ENCODE peak calls at places on chromosomes 7 and 10, in ten cellular contexts. One of them, this sample, is unnamed.

GRCh38 chr7:134766779-134767566 is 12.5 kb upstream of the CALD1 start:
- DNase-seq in NCI-H748 treated with DMSO at 0.1 percent for 48 hours: no peak
- DNase-seq in astrocyte of the hippocampus: peak; percentile 54
- DNase-seq in NCI-H2029 treated with DMSO at 0.1 percent for 48 hours: no peak
- DNase-seq in stimulated activated CD8-positive, alpha-beta memory T cell treated with anti-CD3 and anti-CD28 coated beads, Interleukin-7, amount 100 ng/mL, for 48 hours: no peak
- DNase-seq in left lobe of liver: no peak
- DNase-seq in substantia nigra: no peak
- DNase-seq in iPS DF 6.9: no peak
- DNase-seq in T-helper 22 cell: no peak
- DNase-seq in caudate nucleus: no peak
- DNase-seq in this sample: no peak

GRCh38 chr7:41886906-41887311 is 184.0 kb upstream of the INHBA start:
- DNase-seq in NCI-H748 treated with DMSO at 0.1 percent for 48 hours: no peak
- DNase-seq in astrocyte of the hippocampus: peak; percentile 82
- DNase-seq in NCI-H2029 treated with DMSO at 0.1 percent for 48 hours: no peak
- DNase-seq in stimulated activated CD8-positive, alpha-beta memory T cell treated with anti-CD3 and anti-CD28 coated beads, Interleukin-7, amount 100 ng/mL, for 48 hours: no peak
- DNase-seq in left lobe of liver: no peak
- DNase-seq in substantia nigra: no peak
- DNase-seq in iPS DF 6.9: no peak
- DNase-seq in T-helper 22 cell: no peak
- DNase-seq in caudate nucleus: no peak
- DNase-seq in this sample: peak; percentile 89

GRCh38 chr7:12322903-12323300 is 80.8 kb downstream of the VWDE start:
- DNase-seq in NCI-H748 treated with DMSO at 0.1 percent for 48 hours: no peak
- DNase-seq in astrocyte of the hippocampus: peak; percentile 34
- DNase-seq in NCI-H2029 treated with DMSO at 0.1 percent for 48 hours: no peak
- DNase-seq in stimulated activated CD8-positive, alpha-beta memory T cell treated with anti-CD3 and anti-CD28 coated beads, Interleukin-7, amount 100 ng/mL, for 48 hours: no peak
- DNase-seq in left lobe of liver: no peak
- DNase-seq in substantia nigra: no peak
- DNase-seq in iPS DF 6.9: no peak
- DNase-seq in T-helper 22 cell: no peak
- DNase-seq in caudate nucleus: no peak
- DNase-seq in this sample: no peak

GRCh38 chr7:78489423-78489822 is 690.9 kb downstream of the PHTF2 start:
- DNase-seq in NCI-H748 treated with DMSO at 0.1 percent for 48 hours: no peak
- DNase-seq in astrocyte of the hippocampus: no peak
- DNase-seq in NCI-H2029 treated with DMSO at 0.1 percent for 48 hours: no peak
- DNase-seq in stimulated activated CD8-positive, alpha-beta memory T cell treated with anti-CD3 and anti-CD28 coated beads, Interleukin-7, amount 100 ng/mL, for 48 hours: no peak
- DNase-seq in left lobe of liver: no peak
- DNase-seq in substantia nigra: no peak
- DNase-seq in iPS DF 6.9: no peak
- DNase-seq in T-helper 22 cell: no peak
- DNase-seq in caudate nucleus: no peak
- DNase-seq in this sample: no peak

GRCh38 chr10:94630017-94630688 is 53.4 kb upstream of the CYP2C18 start:
- DNase-seq in NCI-H748 treated with DMSO at 0.1 percent for 48 hours: peak; percentile 29
- DNase-seq in astrocyte of the hippocampus: peak; percentile 43
- DNase-seq in NCI-H2029 treated with DMSO at 0.1 percent for 48 hours: no peak
- DNase-seq in stimulated activated CD8-positive, alpha-beta memory T cell treated with anti-CD3 and anti-CD28 coated beads, Interleukin-7, amount 100 ng/mL, for 48 hours: no peak
- DNase-seq in left lobe of liver: no peak
- DNase-seq in substantia nigra: no peak
- DNase-seq in iPS DF 6.9: no peak
- DNase-seq in T-helper 22 cell: no peak
- DNase-seq in caudate nucleus: no peak
- DNase-seq in this sample: peak; percentile 14

GRCh38 chr7:8831386-8831785 is 398.0 kb downstream of the NXPH1 start:
- DNase-seq in NCI-H748 treated with DMSO at 0.1 percent for 48 hours: no peak
- DNase-seq in astrocyte of the hippocampus: peak; percentile 83
- DNase-seq in NCI-H2029 treated with DMSO at 0.1 percent for 48 hours: no peak
- DNase-seq in stimulated activated CD8-positive, alpha-beta memory T cell treated with anti-CD3 and anti-CD28 coated beads, Interleukin-7, amount 100 ng/mL, for 48 hours: no peak
- DNase-seq in left lobe of liver: no peak
- DNase-seq in substantia nigra: no peak
- DNase-seq in iPS DF 6.9: no peak
- DNase-seq in T-helper 22 cell: no peak
- DNase-seq in caudate nucleus: no peak
- DNase-seq in this sample: no peak

GRCh38 chr7:130940326-130940725 is 206.3 kb upstream of the KLF14 start:
- DNase-seq in NCI-H748 treated with DMSO at 0.1 percent for 48 hours: no peak
- DNase-seq in astrocyte of the hippocampus: no peak
- DNase-seq in NCI-H2029 treated with DMSO at 0.1 percent for 48 hours: no peak
- DNase-seq in stimulated activated CD8-positive, alpha-beta memory T cell treated with anti-CD3 and anti-CD28 coated beads, Interleukin-7, amount 100 ng/mL, for 48 hours: no peak
- DNase-seq in left lobe of liver: no peak
- DNase-seq in substantia nigra: no peak
- DNase-seq in iPS DF 6.9: no peak
- DNase-seq in T-helper 22 cell: no peak
- DNase-seq in caudate nucleus: no peak
- DNase-seq in this sample: no peak

GRCh38 chr10:36675458-36675880 is 449.9 kb upstream of the ANKRD30A start:
- DNase-seq in NCI-H748 treated with DMSO at 0.1 percent for 48 hours: no peak
- DNase-seq in astrocyte of the hippocampus: peak; percentile 73
- DNase-seq in NCI-H2029 treated with DMSO at 0.1 percent for 48 hours: no peak
- DNase-seq in stimulated activated CD8-positive, alpha-beta memory T cell treated with anti-CD3 and anti-CD28 coated beads, Interleukin-7, amount 100 ng/mL, for 48 hours: no peak
- DNase-seq in left lobe of liver: no peak
- DNase-seq in substantia nigra: no peak
- DNase-seq in iPS DF 6.9: no peak
- DNase-seq in T-helper 22 cell: no peak
- DNase-seq in caudate nucleus: no peak
- DNase-seq in this sample: peak; percentile 51

GRCh38 chr7:81195033-81195432 is 276.2 kb upstream of the SEMA3C start:
- DNase-seq in NCI-H748 treated with DMSO at 0.1 percent for 48 hours: no peak
- DNase-seq in astrocyte of the hippocampus: peak; percentile 12
- DNase-seq in NCI-H2029 treated with DMSO at 0.1 percent for 48 hours: no peak
- DNase-seq in stimulated activated CD8-positive, alpha-beta memory T cell treated with anti-CD3 and anti-CD28 coated beads, Interleukin-7, amount 100 ng/mL, for 48 hours: no peak
- DNase-seq in left lobe of liver: no peak
- DNase-seq in substantia nigra: no peak
- DNase-seq in iPS DF 6.9: no peak
- DNase-seq in T-helper 22 cell: no peak
- DNase-seq in caudate nucleus: no peak
- DNase-seq in this sample: no peak